ENCODE peak calls at places on chromosome 1, in eight cellular contexts. L is IMR-90, W is lower lobe of right lung, S is NCI-H1092 treated with DMSO at 0.1 percent for 48 hours, U is islet precursor cell, O is pons, D is NCI-H2171, N is germinal center. E is an unnamed sample.

GRCh38 chr1:206735553-206736031 is 35.0 kb upstream of the IL19 start:
- DNase-seq in L (peak; percentile 50), W (no peak), S (no peak), U (no peak), O (no peak), D (no peak), N (no peak), E (no peak)

GRCh38 chr1:17588048-17588781 is 48.7 kb downstream of the ARHGEF10L start:
- DNase-seq in L (peak; percentile 5), W (peak; percentile 61), S (no peak), U (peak; percentile 99), O (no peak), D (no peak), N (no peak), E (no peak)

GRCh38 chr1:11563560-11564069 is 84.7 kb downstream of the DISP3 start:
- DNase-seq in L (no peak), W (no peak), S (peak; percentile 77), U (peak; percentile 96), O (no peak), D (peak; percentile 53), N (peak; percentile 54), E (peak; percentile 22)

GRCh38 chr1:19644422-19644760 is 280 bp downstream of the NBL1 start:
- DNase-seq in L (no peak), W (no peak), S (no peak), U (no peak), O (no peak), D (no peak), N (no peak), E (no peak)

GRCh38 chr1:64183985-64184440 is 19.4 kb upstream of the UBE2U start:
- DNase-seq in L (peak; percentile 93), W (no peak), S (no peak), U (no peak), O (no peak), D (no peak), N (no peak), E (no peak)

GRCh38 chr1:59401581-59401980 is 104.7 kb downstream of the FGGY start:
- DNase-seq in L (peak; percentile 36), W (no peak), S (no peak), U (no peak), O (no peak), D (no peak), N (no peak), E (no peak)

GRCh38 chr1:22056921-22057320 is 4.4 kb downstream of the CDC42 start:
- DNase-seq in L (no peak), W (no peak), S (no peak), U (no peak), O (no peak), D (no peak), N (no peak), E (no peak)

GRCh38 chr1:16170283-16170673 is 14.4 kb upstream of the EPHA2 start:
- DNase-seq in L (no peak), W (no peak), S (no peak), U (no peak), O (no peak), D (no peak), N (no peak), E (no peak)

GRCh38 chr1:42742617-42743301 is 2.7 kb upstream of the CLDN19 start:
- DNase-seq in L (no peak), W (no peak), S (no peak), U (peak; percentile 59), O (no peak), D (no peak), N (no peak), E (no peak)

GRCh38 chr1:162389021-162389818 is 7.7 kb downstream of the C1orf226 start:
- DNase-seq in L (peak; percentile 30), W (no peak), S (no peak), U (peak; percentile 70), O (no peak), D (peak; percentile 63), N (no peak), E (no peak)

GRCh38 chr1:51989582-51990477 is 670 bp downstream of the RAB3B start:
- DNase-seq in L (no peak), W (no peak), S (no peak), U (no peak), O (no peak), D (no peak), N (no peak), E (no peak)

GRCh38 chr1:230143534-230143933 is 76.5 kb downstream of the GALNT2 start:
- DNase-seq in L (no peak), W (no peak), S (no peak), U (no peak), O (peak; percentile 62), D (no peak), N (no peak), E (no peak)